ENCODE peak calls at places on chromosome 18, in four cellular contexts. T is hepatocyte, S is GM23338, I is PC-3. W is an unnamed sample.

GRCh38 chr18:73366713-73367112 is 498.9 kb upstream of the NETO1 start:
- DNase-seq in T (no peak), S (no peak), I (no peak), W (no peak)

GRCh38 chr18:79576686-79577351 is 102.8 kb upstream of the CTDP1 start:
- DNase-seq in T (peak; percentile 73), S (no peak), I (no peak), W (no peak)

GRCh38 chr18:54777118-54777791 is 51.0 kb upstream of the RAB27B start:
- DNase-seq in I (peak; percentile 36), T (no peak), S (no peak), W (no peak)

GRCh38 chr18:67770520-67770919 is 254.0 kb upstream of the DSEL start:
- DNase-seq in T (no peak), I (no peak), S (no peak), W (no peak)

GRCh38 chr18:22883189-22883588 is 49.9 kb upstream of the RBBP8 start:
- DNase-seq in S (no peak), I (no peak), T (no peak), W (no peak)

GRCh38 chr18:42604820-42605219 is 510.7 kb downstream of the RIT2 start:
- DNase-seq in I (no peak), S (no peak), T (no peak), W (no peak)

GRCh38 chr18:41315134-41315533 is 639.9 kb upstream of the PIK3C3 start:
- DNase-seq in T (no peak), S (no peak), I (no peak), W (no peak)

GRCh38 chr18:22538463-22538862 is 120.7 kb upstream of the CTAGE1 start:
- DNase-seq in T (no peak), S (no peak), I (no peak), W (no peak)

GRCh38 chr18:22691988-22692710 is 241.0 kb upstream of the RBBP8 start:
- DNase-seq in I (no peak), S (no peak), T (peak; percentile 53), W (no peak)

GRCh38 chr18:13480856-13481255 is 245.5 kb downstream of the FAM210A start:
- DNase-seq in S (no peak), I (no peak), T (no peak), W (no peak)

DNA sequence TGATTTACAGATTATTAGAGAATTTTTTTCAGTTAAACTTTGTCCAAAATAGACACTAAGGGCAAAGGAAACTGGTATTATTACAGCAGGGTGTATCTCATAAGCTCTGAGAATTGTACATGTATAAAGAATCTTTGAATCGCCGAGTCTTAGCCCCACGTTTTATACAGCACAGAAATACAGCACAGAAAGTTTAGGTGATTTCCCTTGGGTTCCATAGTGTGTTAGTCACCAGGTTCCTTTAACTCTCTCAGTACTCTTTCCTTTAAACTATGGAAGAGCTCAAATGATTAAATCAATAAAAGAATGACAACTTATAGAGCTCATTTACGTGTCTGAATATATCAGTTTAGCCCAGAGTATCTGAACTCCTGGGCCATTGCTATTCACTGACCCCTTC is 256.8 kb downstream of the NEDD4L start:
- DNase-seq in T (no peak), I (no peak), S (no peak), W (no peak)
- TF ChIP-seq EZH2phosphoT487 in T (no peak), I (no peak), S (no peak), W (no peak)

GRCh38 chr18:25168011-25168410 is 184.0 kb downstream of the ZNF521 start:
- DNase-seq in S (peak; percentile 10), I (no peak), T (no peak), W (no peak)
- TF ChIP-seq EZH2phosphoT487 in S (no peak), I (no peak), T (no peak), W (no peak)

DNA sequence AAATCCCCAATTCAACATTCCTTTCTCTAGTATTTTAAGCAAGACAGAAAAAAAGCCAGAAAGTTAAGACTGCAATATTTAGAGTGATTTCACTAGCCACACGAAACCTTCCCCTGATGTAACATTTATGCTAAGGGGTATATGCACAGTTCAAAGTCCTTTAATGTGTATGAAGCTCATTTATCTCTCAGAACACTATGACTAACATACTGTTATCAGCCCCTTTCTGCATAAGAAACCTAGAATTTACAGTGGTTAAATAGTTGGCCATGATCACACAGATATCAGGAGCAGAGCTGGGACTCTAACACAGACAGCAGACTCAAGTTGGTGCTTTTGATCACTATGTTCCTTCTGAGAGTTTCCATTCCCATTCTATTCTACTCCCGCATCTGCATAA is 185.5 kb downstream of the CDH2 start:
- DNase-seq in I (no peak), S (no peak), T (peak; percentile 11), W (no peak)
- TF ChIP-seq EZH2phosphoT487 in I (no peak), S (no peak), T (no peak), W (no peak)

GRCh38 chr18:5481621-5482020 is 62.2 kb downstream of the EPB41L3 start:
- DNase-seq in I (no peak), T (no peak), S (no peak), W (no peak)

GRCh38 chr18:5478261-5478660 is 65.5 kb downstream of the EPB41L3 start:
- DNase-seq in S (no peak), T (no peak), I (no peak), W (no peak)

GRCh38 chr18:5475252-5475651 is 68.5 kb downstream of the EPB41L3 start:
- DNase-seq in I (no peak), T (no peak), S (no peak), W (no peak)

DNA sequence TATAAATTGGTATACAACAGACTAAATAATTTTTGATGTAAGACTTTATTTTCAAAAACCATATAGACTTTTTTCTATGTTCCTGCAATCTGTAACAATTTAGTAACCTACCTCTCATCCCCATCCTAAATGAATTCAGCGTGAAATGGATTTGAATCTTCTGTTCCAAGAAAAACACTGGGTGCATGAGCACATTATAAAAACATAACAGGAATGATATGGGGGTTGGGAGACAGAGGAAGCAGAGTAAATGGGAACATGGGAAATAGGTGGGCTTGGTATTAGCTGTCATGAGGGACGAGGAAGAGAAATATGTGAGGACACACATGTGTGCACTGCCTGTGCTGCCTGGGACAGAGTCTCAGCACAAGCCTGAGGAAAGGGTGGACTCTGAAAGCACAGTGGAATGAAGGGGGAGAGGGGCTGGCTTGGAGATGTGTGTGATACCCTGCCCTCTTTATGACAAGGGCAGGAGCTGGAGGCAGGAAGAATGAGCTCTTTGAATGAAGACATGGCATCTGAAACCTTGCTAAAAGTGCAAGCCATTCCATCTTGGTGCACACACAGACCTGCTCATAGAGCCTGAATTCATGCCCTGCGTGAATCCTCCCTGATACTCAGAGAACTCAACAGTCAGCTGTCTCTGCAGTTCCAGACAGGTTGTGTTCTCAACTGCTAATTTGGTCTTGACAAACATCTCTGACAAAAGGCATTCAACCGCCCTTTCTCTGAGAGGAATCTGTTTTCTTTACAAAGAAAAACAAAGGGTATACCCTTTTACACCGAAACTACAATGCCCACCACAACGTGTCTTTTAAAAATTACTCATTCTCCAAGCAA is 66.6 kb downstream of the EPB41L3 start:
- DNase-seq in I (no peak), T (no peak), S (peak; percentile 16), W (no peak)
- TF ChIP-seq EZH2phosphoT487 in I (no peak), T (no peak), S (no peak), W (no peak)

GRCh38 chr18:56645415-56646016 is 5.6 kb upstream of the WDR7 start:
- DNase-seq in S (peak; percentile 58), I (peak; percentile 45), T (peak; percentile 20), W (peak; percentile 51)
- TF ChIP-seq EZH2phosphoT487 in S (no peak), I (no peak), T (no peak), W (no peak)

DNA sequence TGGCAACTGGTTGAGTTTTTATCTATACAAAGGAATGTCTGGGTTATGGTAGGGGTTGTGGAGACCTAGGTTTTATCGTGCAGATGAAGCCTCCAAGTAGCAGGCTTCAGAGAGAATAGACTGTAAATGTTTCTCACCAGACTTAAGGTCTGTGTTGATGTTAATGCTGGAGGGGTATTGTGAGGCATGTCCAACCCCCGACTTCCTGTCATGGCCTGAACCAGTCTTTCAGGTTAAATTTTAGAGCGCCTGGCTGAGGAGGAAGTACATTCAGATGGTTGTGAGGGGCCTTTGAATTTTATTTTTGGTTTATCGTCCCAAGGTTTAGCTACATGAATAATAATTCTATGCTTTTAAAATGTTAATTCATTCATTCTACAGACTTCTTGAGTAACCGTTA is 435.1 kb downstream of the DLGAP1 start:
- DNase-seq in I (no peak), S (peak; percentile 58), T (no peak), W (peak; percentile 11)
- TF ChIP-seq EZH2phosphoT487 in I (no peak), S (no peak), T (no peak), W (no peak)